ENCODE peak calls at places on chromosomes 4 and X, in five cellular contexts. K, E, H, D and P are unnamed samples.

GRCh38 chr4:82519072-82519471 is 42.7 kb downstream of the TMEM150C start:
- DNase-seq in E (peak), H (no peak), K (peak), D (no peak), P (no peak)

GRCh38 chr4:14221176-14221575 is 593.7 kb upstream of the BOD1L1 start:
- DNase-seq in D (no peak), H (no peak), K (no peak), E (no peak), P (no peak)

GRCh38 chr4:188160406-188160805 is 21.2 kb downstream of the TRIML1 start:
- DNase-seq in K (no peak), D (no peak), E (no peak), H (no peak), P (no peak)

GRCh38 chr4:22129454-22130075 is 181.0 kb upstream of the KCNIP4 start:
- DNase-seq in H (peak), D (no peak), K (peak), E (peak), P (no peak)

GRCh38 chrX:56284269-56284668 is 52.1 kb downstream of the KLF8 start:
- DNase-seq in K (no peak), D (no peak), E (no peak), H (no peak), P (no peak)

GRCh38 chr4:113311047-113311446 is 261.6 kb downstream of the ANK2 start:
- DNase-seq in K (no peak), E (peak), D (no peak), H (no peak), P (no peak)

GRCh38 chr4:150217192-150217591 is 138.9 kb downstream of the DCLK2 start:
- DNase-seq in D (no peak), H (peak), E (peak), K (peak), P (no peak)

GRCh38 chr4:88672987-88673386 is 24.6 kb downstream of the NAP1L5 start:
- DNase-seq in D (no peak), H (peak), E (peak), K (peak), P (no peak)

GRCh38 chrX:14777484-14777883 is 95.4 kb downstream of the FANCB start:
- DNase-seq in E (peak), D (no peak), K (peak), H (no peak), P (no peak)

GRCh38 chr4:136763844-136764446 is 768.3 kb downstream of the PCDH18 start:
- DNase-seq in E (no peak), K (no peak), H (no peak), D (no peak), P (no peak)

GRCh38 chr4:173281001-173281400 is 53.2 kb downstream of the HMGB2 start:
- DNase-seq in D (no peak), K (no peak), E (no peak), H (no peak), P (no peak)
- TF ChIP-seq CTCF in D (no peak), K (no peak), E (no peak), H (no peak), P (no peak)

GRCh38 chr4:2402941-2403340 is 15.5 kb downstream of the ZFYVE28 start:
- DNase-seq in E (no peak), D (no peak), K (no peak), H (no peak), P (no peak)

GRCh38 chr4:2402053-2402452 is 16.4 kb downstream of the ZFYVE28 start:
- DNase-seq in D (peak), E (peak), K (peak), H (no peak), P (no peak)

GRCh38 chr4:2401610-2401983 is 16.8 kb downstream of the ZFYVE28 start:
- DNase-seq in E (no peak), K (no peak), H (no peak), D (no peak), P (no peak)

GRCh38 chr4:2400841-2401609 is 17.4 kb downstream of the ZFYVE28 start:
- DNase-seq in H (peak), D (peak), E (no peak), K (no peak), P (no peak)

GRCh38 chr4:2402453-2402852 is 16.0 kb downstream of the ZFYVE28 start:
- DNase-seq in D (no peak), K (no peak), H (no peak), E (no peak), P (no peak)
- H3K4me3 ChIP-seq in D (no peak), K (peak), H (no peak), E (peak), P (peak)

GRCh38 chr4:126916626-126917140 is 716.1 kb upstream of the INTU start:
- DNase-seq in H (no peak), E (peak), D (no peak), K (peak), P (peak)
- TF ChIP-seq CTCF in H (no peak), E (peak), D (no peak), K (no peak), P (peak)

GRCh38 chrX:140501321-140501720 is 3.5 kb downstream of the SOX3 start:
- DNase-seq in E (no peak), D (no peak), H (no peak), K (no peak), P (no peak)
- H3K4me3 ChIP-seq in E (no peak), D (no peak), H (no peak), K (no peak), P (no peak)

DNA sequence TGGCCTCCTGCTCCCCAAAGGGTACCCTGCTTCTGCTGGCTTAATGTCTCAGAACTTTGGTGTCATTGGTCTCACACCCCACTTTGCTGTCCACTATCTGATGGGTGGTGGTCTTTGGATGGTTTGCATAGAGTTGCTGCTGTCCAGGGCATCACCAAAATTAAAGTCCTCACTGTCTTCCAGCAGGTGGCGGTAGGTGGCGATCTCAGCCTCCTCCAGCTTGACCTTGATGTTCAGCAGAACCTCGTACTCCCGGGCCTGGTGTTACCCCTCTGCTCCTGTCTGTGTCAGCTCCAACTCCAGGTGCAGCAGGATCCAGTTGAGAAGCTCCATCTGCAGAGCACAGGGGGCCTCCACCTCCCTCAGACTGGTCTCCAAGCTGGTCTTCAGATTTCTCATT is 1169.5 kb upstream of the PABPC4L start:
- DNase-seq in E (no peak), D (no peak), K (no peak), H (peak), P (no peak)
- TF ChIP-seq CTCF in E (peak), D (no peak), K (no peak), H (peak), P (no peak)

GRCh38 chr4:74930166-74930565 is 2.8 kb upstream of the PARM1 start:
- DNase-seq in K (no peak), E (no peak), D (no peak), H (peak), P (no peak)
- H3K4me3 ChIP-seq in K (no peak), E (no peak), D (no peak), H (no peak), P (no peak)

GRCh38 chrX:9312922-9313867 is 151.7 kb upstream of the TBL1X start:
- DNase-seq in E (no peak), D (no peak), K (no peak), H (peak), P (no peak)
- TF ChIP-seq CTCF in E (peak), D (peak), K (peak), H (peak), P (peak)

GRCh38 chrX:153921511-153922285 is 4.4 kb downstream of the ARHGAP4 start:
- DNase-seq in E (no peak), D (no peak), H (no peak), K (no peak), P (no peak)
- H3K4me3 ChIP-seq in E (no peak), D (no peak), H (no peak), K (no peak), P (no peak)

GRCh38 chrX:18931972-18932371 is 51.9 kb downstream of the PHKA2 start:
- DNase-seq in E (peak), K (peak), D (no peak), H (peak), P (no peak)
- TF ChIP-seq CTCF in E (peak), K (peak), D (peak), H (peak), P (no peak)

GRCh38 chr4:3767569-3768288 is 1.5 kb downstream of the ADRA2C start:
- DNase-seq in D (no peak), E (peak), H (peak), K (no peak), P (no peak)
- H3K4me3 ChIP-seq in D (no peak), E (no peak), H (no peak), K (no peak), P (no peak)